ENCODE peak calls at places on chromosomes 16 and 17, in six cellular contexts. X is left ventricle myocardium inferior, C is tibial nerve, I is body of pancreas, Y is mammary epithelial cell, J is HCT116. A is an unnamed sample.

GRCh38 chr17:43367588-43368242 is 31.1 kb upstream of the ARL4D start:
- DNase-seq in X (no peak), C (no peak), I (no peak), Y (peak), J (peak), A (peak)

GRCh38 chr16:5018791-5019190 is 14.9 kb downstream of the NAGPA start:
- DNase-seq in X (no peak), C (peak), I (no peak), Y (no peak), J (no peak), A (no peak)

GRCh38 chr16:89549007-89549700 is 11.3 kb upstream of the RPL13 start:
- DNase-seq in X (no peak), C (no peak), I (no peak), Y (no peak), J (no peak), A (no peak)

GRCh38 chr17:81334419-81334896 is 39.4 kb upstream of the SLC38A10 start:
- DNase-seq in X (no peak), C (no peak), I (no peak), Y (no peak), J (no peak), A (no peak)

GRCh38 chr17:13222931-13223330 is 205.1 kb upstream of the ELAC2 start:
- DNase-seq in X (no peak), C (no peak), I (no peak), Y (no peak), J (no peak), A (no peak)

GRCh38 chr16:88804552-88805339 is 1.2 kb downstream of the CDT1 start:
- DNase-seq in X (no peak), C (no peak), I (peak), Y (peak), J (no peak), A (no peak)

GRCh38 chr16:87033021-87033471 is 284.1 kb downstream of the C16orf95 start:
- DNase-seq in X (no peak), C (no peak), I (no peak), Y (no peak), J (no peak), A (no peak)

GRCh38 chr16:50023626-50024025 is 1.4 kb upstream of the CNEP1R1 start:
- DNase-seq in X (no peak), C (no peak), I (no peak), Y (no peak), J (no peak), A (no peak)

GRCh38 chr17:80887639-80888175 is 103.9 kb upstream of the CHMP6 start:
- DNase-seq in X (no peak), C (no peak), I (no peak), Y (no peak), J (no peak), A (no peak)

GRCh38 chr16:74740795-74741304 is 33.8 kb downstream of the FA2H start:
- DNase-seq in X (no peak), C (peak), I (peak), Y (peak), J (peak), A (peak)

GRCh38 chr17:538096-538973 is 176.3 kb downstream of the VPS53 start:
- DNase-seq in X (no peak), C (no peak), I (no peak), Y (no peak), J (no peak), A (no peak)
- H3K27ac ChIP-seq in X (peak), C (no peak), I (no peak), Y (no peak), J (no peak), A (no peak)

GRCh38 chr16:52773026-52773425 is 226.1 kb upstream of the TOX3 start:
- DNase-seq in X (no peak), C (no peak), I (no peak), Y (no peak), J (no peak), A (no peak)
- TF ChIP-seq CTCF in X (no peak), C (no peak), I (no peak), Y (no peak), J (no peak), A (no peak)

DNA sequence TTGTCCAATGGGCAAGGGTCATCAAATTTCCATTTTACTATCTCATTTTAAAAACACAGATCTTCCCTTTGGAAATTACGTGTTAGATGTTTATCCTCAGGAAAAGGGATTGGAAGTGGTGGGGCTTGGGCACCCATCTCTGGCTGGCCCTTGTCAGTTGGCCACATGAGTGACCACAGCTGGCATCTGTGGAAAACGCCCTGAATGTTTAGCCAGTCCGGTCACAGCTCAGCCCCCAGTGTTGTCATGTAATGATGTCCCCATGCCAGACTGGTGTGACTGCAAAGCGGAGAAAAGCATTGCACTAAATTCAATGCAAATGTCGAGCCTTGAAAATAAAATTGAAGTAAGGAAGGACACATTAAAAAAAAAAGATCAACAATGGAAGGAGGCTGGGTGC is 53.0 kb downstream of the TMC6 start:
- DNase-seq in X (no peak), C (no peak), I (no peak), Y (no peak), J (no peak), A (no peak)
- H3K27ac ChIP-seq in X (no peak), C (no peak), I (no peak), Y (no peak), J (no peak), A (no peak)

DNA sequence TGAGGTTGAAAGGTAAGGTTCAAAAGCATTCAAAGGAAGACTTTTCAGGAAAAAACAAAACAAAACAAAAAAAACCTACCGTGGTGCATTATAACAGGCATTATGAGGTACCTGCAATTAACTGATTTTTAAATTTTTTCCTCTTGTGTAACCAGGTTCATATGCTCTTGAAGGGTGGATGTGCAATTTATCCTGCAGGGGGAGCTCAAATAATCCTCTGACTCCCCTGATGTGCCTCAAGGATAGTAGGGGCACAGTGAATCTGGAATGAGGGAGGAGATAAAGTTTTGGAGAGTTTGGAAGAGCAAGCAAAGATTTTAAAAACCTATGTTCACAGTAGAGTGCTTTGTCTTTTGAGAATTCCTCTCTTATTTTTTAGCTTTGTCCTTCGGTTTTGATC is 1349.4 kb downstream of the CDH8 start:
- DNase-seq in X (no peak), C (no peak), I (no peak), Y (no peak), J (no peak), A (no peak)
- TF ChIP-seq CTCF in X (no peak), C (no peak), I (no peak), Y (peak), J (no peak), A (peak)

GRCh38 chr16:84916850-84917249 is 94.5 kb downstream of the ZDHHC7 start:
- DNase-seq in X (no peak), C (no peak), I (no peak), Y (no peak), J (no peak), A (no peak)

GRCh38 chr16:84917492-84917891 is 93.8 kb downstream of the ZDHHC7 start:
- DNase-seq in X (no peak), C (no peak), I (no peak), Y (no peak), J (no peak), A (no peak)

GRCh38 chr16:84919267-84919666 is 92.1 kb downstream of the ZDHHC7 start:
- DNase-seq in X (no peak), C (no peak), I (no peak), Y (no peak), J (no peak), A (no peak)

GRCh38 chr16:84919751-84920150 is 91.6 kb downstream of the ZDHHC7 start:
- DNase-seq in X (no peak), C (no peak), I (no peak), Y (no peak), J (no peak), A (no peak)

GRCh38 chr16:84918006-84918909 is 93.1 kb downstream of the ZDHHC7 start:
- DNase-seq in X (no peak), C (no peak), I (no peak), Y (no peak), J (no peak), A (no peak)
- H3K27ac ChIP-seq in X (peak), C (no peak), I (no peak), Y (no peak), J (no peak), A (no peak)

DNA sequence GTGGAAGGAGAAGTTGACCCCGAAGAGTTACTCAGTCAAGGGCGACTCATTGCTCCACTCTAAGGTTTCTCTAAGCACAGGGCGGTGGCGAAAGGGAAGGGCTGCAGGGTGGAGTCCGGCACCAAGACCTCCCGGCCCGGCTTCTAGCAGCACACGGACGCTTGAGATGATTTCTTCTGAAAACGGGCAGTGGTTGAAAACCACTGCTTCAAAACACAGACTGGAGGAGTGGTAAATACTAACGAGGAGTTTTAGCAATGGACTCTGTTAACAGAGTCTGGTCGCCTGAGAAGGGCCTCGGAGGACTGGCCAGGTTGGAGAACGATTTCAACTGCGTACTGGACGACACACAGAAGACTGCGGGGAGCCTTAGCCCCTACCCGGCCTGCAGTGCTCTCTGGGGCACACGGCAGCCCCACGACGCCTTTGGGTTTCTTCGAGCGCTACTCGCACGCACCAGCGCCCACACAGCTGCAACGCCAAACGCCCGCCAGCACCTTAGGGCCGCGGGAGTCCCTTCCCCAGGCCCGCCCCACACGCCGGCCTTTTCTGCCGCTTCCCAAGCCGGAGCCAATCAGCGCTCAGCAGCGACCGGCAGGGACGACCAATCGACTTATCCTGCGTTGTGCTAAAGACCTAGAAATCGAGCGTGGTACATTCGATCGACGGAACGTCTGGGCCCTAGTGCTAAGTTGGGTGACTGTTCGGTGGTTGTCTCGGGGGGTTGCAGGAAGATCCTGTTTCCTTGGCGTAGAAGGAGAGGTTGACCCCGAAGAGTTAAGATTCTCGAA is 14.4 kb upstream of the CA4 start:
- DNase-seq in X (peak), C (peak), I (peak), Y (peak), J (peak), A (peak)
- TF ChIP-seq CTCF in X (no peak), C (no peak), I (no peak), Y (no peak), J (no peak), A (no peak)